ENCODE peak calls at places on chromosomes 12 and 14, in eight cellular contexts. G is WERI-Rb-1, N is bronchial epithelial cell, U is IMR-90, M is left ventricle myocardium inferior, J is Peyer's patch, B is thoracic aorta, I is AG04450. W is an unnamed sample. For H3K27me3, the result is how much of the 10 kb centered on the place peaks cover.

GRCh38 chr14:23524954-23525353 is 26.6 kb downstream of the ZFHX2 start:
- DNase-seq in G (no peak), N (no peak), U (no peak), M (no peak), J (no peak), B (no peak), I (no peak), W (no peak)

GRCh38 chr14:70069186-70069585 is 119.6 kb downstream of the SLC8A3 start:
- DNase-seq in G (no peak), N (peak), U (no peak), M (no peak), J (no peak), B (no peak), I (no peak), W (no peak)

GRCh38 chr14:65210118-65210826 is 108.0 kb upstream of the MAX start:
- DNase-seq in G (no peak), N (no peak), U (peak), M (no peak), J (no peak), B (no peak), I (no peak), W (no peak)

GRCh38 chr14:74409441-74409840 is 16.6 kb downstream of the SYNDIG1L start:
- DNase-seq in G (no peak), N (no peak), U (no peak), M (no peak), J (no peak), B (no peak), I (no peak), W (no peak)

GRCh38 chr12:131458931-131459575 is 251.8 kb upstream of the SFSWAP start:
- DNase-seq in G (no peak), N (no peak), U (no peak), M (no peak), J (no peak), B (no peak), I (no peak), W (no peak)

GRCh38 chr14:99213603-99214002 is 58.4 kb downstream of the BCL11B start:
- DNase-seq in G (no peak), N (no peak), U (no peak), M (no peak), J (no peak), B (no peak), I (no peak), W (no peak)

GRCh38 chr14:96126783-96127271 is 77.8 kb upstream of the BDKRB2 start:
- DNase-seq in G (no peak), N (no peak), U (peak), M (no peak), J (no peak), B (no peak), I (no peak), W (no peak)

GRCh38 chr12:18752280-18752920 is 14.5 kb downstream of the CAPZA3 start:
- DNase-seq in G (no peak), N (peak), U (peak), M (peak), J (no peak), B (no peak), I (peak), W (peak)

GRCh38 chr12:100141998-100142850 is 450 bp downstream of the BLTP3B start:
- DNase-seq in G (peak), N (no peak), U (no peak), M (peak), J (peak), B (no peak), I (no peak), W (no peak)

GRCh38 chr12:92144631-92145480 is 790 bp downstream of the BTG1 start:
- DNase-seq in G (peak), N (peak), U (peak), M (peak), J (peak), B (peak), I (no peak), W (no peak)

GRCh38 chr14:88868558-88869159 is 44.2 kb downstream of the TTC8 start:
- DNase-seq in G (no peak), N (peak), U (peak), M (no peak), J (no peak), B (no peak), I (no peak), W (no peak)

GRCh38 chr14:93090826-93091583 is 24.7 kb downstream of the ITPK1 start:
- DNase-seq in G (no peak), N (no peak), U (no peak), M (peak), J (no peak), B (no peak), I (no peak), W (no peak)

GRCh38 chr14:50397461-50398196 is 948 bp upstream of the CDKL1 start:
- DNase-seq in G (no peak), N (peak), U (no peak), M (no peak), J (peak), B (no peak), I (no peak), W (no peak)

GRCh38 chr12:15662303-15662980 is 126.7 kb downstream of the EPS8 start:
- DNase-seq in G (no peak), N (peak), U (peak), M (no peak), J (no peak), B (no peak), I (peak), W (peak)

GRCh38 chr12:114355389-114356088 is 50.4 kb downstream of the TBX5 start:
- DNase-seq in G (peak), N (no peak), U (no peak), M (peak), J (no peak), B (no peak), I (no peak), W (no peak)

GRCh38 chr14:59253527-59253926 is 65.1 kb downstream of the DAAM1 start:
- DNase-seq in G (no peak), N (no peak), U (no peak), M (no peak), J (no peak), B (no peak), I (no peak), W (no peak)

GRCh38 chr14:101001311-101002069 is 98.0 kb upstream of the RTL1 start:
- DNase-seq in G (no peak), N (peak), U (peak), M (no peak), J (no peak), B (no peak), I (peak), W (peak)

GRCh38 chr12:13534645-13535398 is 338.3 kb downstream of the EMP1 start:
- DNase-seq in G (peak), N (peak), U (peak), M (peak), J (peak), B (no peak), I (peak), W (no peak)

GRCh38 chr14:63941023-63941422 is 88.2 kb downstream of the SYNE2 start:
- DNase-seq in G (no peak), N (no peak), U (no peak), M (no peak), J (no peak), B (no peak), I (no peak), W (no peak)

GRCh38 chr12:104057771-104058197 is 6.5 kb upstream of the HCFC2 start:
- DNase-seq in G (peak), N (peak), U (peak), M (no peak), J (no peak), B (no peak), I (no peak), W (no peak)

GRCh38 chr12:102063066-102063465 is 1.3 kb upstream of the WASHC3 start:
- DNase-seq in G (no peak), N (no peak), U (no peak), M (no peak), J (no peak), B (no peak), I (no peak), W (no peak)

GRCh38 chr14:101927859-101928258 is 36.5 kb upstream of the DYNC1H1 start:
- DNase-seq in G (no peak), N (peak), U (peak), M (peak), J (peak), B (peak), I (peak), W (peak)

DNA sequence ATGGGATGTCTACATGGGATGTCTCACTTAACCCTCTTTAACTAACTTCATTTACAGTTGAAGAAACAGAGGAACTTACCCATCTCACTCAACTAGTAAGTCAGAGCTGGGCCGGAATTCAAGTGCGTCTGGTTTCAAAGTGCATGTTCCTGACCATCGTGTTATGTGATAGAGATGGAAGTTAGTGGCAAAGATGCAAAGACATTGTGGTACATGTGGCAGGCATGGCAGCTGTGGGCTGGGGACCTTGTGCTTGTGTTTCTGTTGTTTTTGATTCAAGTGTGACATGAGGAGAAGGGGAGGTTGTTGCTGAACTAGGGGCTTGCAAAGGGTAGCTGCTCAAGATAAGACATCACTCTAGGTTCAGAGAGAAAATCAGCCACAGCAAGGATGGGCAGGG is 2.3 kb upstream of the KRT74 start:
- DNase-seq in G (no peak), N (no peak), U (no peak), M (no peak), J (no peak), B (no peak), I (no peak), W (no peak)
- H3K27me3 ChIP-seq in G (half or more), N (under half), U (half or more), M (half or more), J (under half), B (under half), I (under half), W (under half)

DNA sequence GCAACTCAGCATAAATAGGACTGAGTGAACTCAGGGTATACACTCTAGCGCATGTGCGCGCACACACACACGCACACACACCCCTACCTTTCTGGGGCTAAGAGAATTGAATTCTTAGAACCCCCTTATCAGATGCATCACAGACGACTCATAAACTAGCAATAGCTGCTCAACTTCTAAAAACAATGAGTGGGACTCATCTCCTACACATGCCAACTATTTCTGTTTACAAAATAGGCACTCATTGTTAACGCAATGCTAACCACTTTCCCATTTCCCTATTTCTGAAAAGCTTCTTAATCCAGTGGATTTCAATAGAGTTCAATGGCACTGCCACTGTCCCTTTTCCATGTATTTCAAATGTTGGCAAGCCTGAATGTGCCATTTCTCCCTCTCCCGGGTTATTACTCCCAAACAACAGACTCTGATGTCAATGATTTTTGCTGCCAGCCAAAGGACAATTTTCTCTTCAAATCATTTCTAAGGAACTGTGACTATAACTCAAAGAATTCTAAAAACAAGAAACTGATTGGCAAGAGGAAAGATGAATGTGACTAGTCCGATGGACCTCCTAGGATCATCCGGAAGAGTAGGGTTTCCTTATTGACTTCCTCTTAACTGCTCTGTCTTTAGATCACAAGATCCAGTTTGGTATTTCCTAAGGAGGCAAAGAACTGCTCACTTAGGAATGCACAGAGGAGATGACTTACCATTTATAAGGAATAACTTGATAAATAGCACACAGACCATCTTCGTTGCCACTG is 48.8 kb downstream of the SLC38A1 start:
- DNase-seq in G (no peak), N (peak), U (peak), M (no peak), J (peak), B (no peak), I (peak), W (peak)
- H3K4me3 ChIP-seq in G (no peak), N (no peak), U (no peak), M (no peak), J (no peak), B (no peak), I (no peak), W (no peak)

DNA sequence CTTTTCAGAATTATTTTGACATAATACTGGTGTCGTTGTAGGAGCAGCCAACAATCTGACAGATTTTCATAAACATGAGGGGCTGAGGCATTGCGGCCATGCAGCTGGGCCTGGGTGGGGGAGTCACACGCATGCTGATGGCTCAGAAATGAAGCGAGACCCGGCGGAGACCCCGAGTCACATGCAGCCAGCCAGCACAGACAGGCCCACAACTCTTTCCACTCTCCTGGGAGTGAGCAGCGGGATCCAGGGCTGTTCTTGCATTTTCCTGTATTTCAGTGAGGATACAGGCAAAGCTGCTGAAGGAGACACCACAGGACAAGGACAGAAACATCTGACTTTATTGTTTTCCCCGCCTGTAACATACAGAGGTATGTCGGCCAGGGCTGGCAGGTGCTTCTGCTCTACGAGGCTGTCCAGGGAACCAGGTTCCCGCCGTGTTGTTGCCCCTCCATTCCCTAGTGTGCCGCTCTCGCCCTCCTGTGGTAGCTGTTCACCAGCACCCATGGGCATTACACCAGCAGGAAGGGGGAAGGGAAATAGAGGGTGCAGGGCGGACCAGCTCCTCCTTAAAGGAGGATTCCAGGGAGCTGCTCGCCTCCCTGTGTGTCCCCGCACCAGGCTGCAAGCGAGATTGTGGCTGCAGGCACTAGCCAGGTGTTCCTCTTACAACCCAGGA is 30.5 kb downstream of the FZD10 start:
- DNase-seq in G (peak), N (peak), U (no peak), M (no peak), J (no peak), B (no peak), I (no peak), W (no peak)
- TF ChIP-seq CTCF in G (peak), N (peak), U (no peak), M (no peak), J (no peak), B (no peak), I (no peak), W (peak)

DNA sequence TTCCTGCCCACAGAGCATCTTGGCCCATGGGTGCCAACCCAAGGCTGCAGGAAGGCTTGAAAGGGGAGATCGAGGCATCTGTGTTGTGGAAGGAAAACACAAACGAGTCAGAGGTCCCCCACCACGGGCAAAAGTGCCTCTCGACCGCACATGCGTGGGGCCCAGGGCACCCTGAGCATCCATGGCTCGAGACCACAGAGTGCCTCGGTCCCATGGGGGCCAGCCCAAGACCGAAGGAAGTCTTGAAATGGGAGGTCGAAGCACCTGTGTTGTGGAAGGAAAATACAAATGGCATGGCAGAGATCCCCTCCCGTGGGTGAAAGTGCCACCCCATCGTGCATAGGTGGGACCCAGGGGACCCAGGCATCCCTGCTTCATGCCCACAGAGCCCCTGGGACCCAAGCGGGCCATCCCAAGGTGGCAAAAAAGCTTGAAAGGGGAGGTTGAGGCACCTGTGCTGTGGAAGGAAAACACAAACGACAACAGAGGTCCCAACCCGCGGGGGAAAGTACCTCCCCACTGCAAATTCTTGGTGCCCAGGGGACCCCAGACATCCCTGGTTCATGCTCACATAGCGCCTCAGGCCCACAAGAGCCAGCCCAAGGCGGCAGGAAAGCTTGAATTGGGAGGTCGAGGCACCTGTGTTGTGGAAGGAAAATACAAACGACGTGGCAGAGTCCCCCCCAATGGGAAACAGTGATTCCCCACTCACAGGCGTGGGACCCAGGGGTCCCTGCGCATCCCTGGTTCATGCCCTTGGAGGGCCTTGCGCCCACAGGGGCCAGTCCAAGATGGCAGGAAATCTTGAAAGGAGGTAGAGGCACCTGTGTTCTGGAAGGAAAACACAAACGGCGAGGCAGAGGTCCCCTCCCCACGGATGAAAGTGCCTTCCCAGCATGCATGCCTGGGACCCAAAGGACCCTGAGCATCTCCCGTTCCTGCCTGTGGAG is 373.0 kb downstream of the ALG10 start:
- DNase-seq in G (no peak), N (no peak), U (no peak), M (peak), J (peak), B (no peak), I (no peak), W (no peak)
- H3K27me3 ChIP-seq in G (half or more), N (under half), U (under half), M (under half), J (under half), B (under half), I (under half), W (under half)

GRCh38 chr14:37139710-37140109 is 32.7 kb downstream of the SLC25A21 start:
- DNase-seq in G (no peak), N (no peak), U (no peak), M (no peak), J (no peak), B (no peak), I (no peak), W (no peak)
- H3K4me3 ChIP-seq in G (no peak), N (no peak), U (no peak), M (no peak), J (no peak), B (no peak), I (no peak), W (no peak)

GRCh38 chr12:63325757-63326156 is 174.8 kb upstream of the AVPR1A start:
- DNase-seq in G (no peak), N (no peak), U (no peak), M (no peak), J (no peak), B (no peak), I (no peak), W (no peak)
- TF ChIP-seq CTCF in G (no peak), N (no peak), U (no peak), M (no peak), J (no peak), B (no peak), I (no peak), W (no peak)

W was measured in kidney epithelial cell.